ENCODE peak calls at places on chromosomes 6 and 20, in four cellular contexts. Y, V, G and N are unnamed samples.

GRCh38 chr20:37165031-37165430 is 14.1 kb upstream of the RPN2 start:
- DNase-seq in V (no peak), G (no peak), Y (no peak), N (no peak)

GRCh38 chr20:16864958-16865357 is 116.8 kb downstream of the OTOR start:
- DNase-seq in G (no peak), Y (no peak), V (no peak), N (no peak)

GRCh38 chr20:568097-568864 is 24.7 kb upstream of the CSNK2A1 start:
- DNase-seq in G (peak), Y (no peak), V (no peak), N (no peak)

GRCh38 chr20:36064661-36065426 is 89.7 kb upstream of the EPB41L1 start:
- DNase-seq in V (peak), Y (peak), G (peak), N (peak)

GRCh38 chr6:152338335-152339125 is 298.6 kb downstream of the SYNE1 start:
- DNase-seq in G (peak), V (peak), Y (no peak), N (peak)

GRCh38 chr6:139256087-139256486 is 35.7 kb downstream of the TXLNB start:
- DNase-seq in V (no peak), Y (no peak), G (no peak), N (peak)

GRCh38 chr6:4487538-4487937 is 288.7 kb upstream of the CDYL start:
- DNase-seq in V (no peak), G (no peak), Y (no peak), N (no peak)

GRCh38 chr6:12483712-12484111 is 193.6 kb downstream of the EDN1 start:
- DNase-seq in Y (peak), G (no peak), V (peak), N (peak)

GRCh38 chr6:122389704-122390103 is 9.7 kb upstream of the HSF2 start:
- DNase-seq in G (no peak), Y (no peak), V (no peak), N (peak)

GRCh38 chr6:11370191-11371018 is 137.9 kb upstream of the NEDD9 start:
- DNase-seq in Y (no peak), V (no peak), G (no peak), N (no peak)

GRCh38 chr6:118320652-118321051 is 227.4 kb upstream of the PLN start:
- DNase-seq in Y (no peak), G (no peak), V (no peak), N (peak)

GRCh38 chr6:118326712-118327111 is 221.4 kb upstream of the PLN start:
- DNase-seq in G (no peak), Y (no peak), V (no peak), N (no peak)

GRCh38 chr6:118324081-118324480 is 224.0 kb upstream of the PLN start:
- DNase-seq in G (no peak), Y (no peak), V (no peak), N (no peak)

GRCh38 chr6:118327237-118327636 is 220.9 kb upstream of the PLN start:
- DNase-seq in Y (no peak), G (no peak), V (no peak), N (no peak)

GRCh38 chr6:118325220-118325860 is 222.8 kb upstream of the PLN start:
- DNase-seq in V (no peak), G (no peak), Y (no peak), N (peak)
- TF ChIP-seq ELK1 in V (no peak), G (no peak), Y (no peak), N (no peak)

DNA sequence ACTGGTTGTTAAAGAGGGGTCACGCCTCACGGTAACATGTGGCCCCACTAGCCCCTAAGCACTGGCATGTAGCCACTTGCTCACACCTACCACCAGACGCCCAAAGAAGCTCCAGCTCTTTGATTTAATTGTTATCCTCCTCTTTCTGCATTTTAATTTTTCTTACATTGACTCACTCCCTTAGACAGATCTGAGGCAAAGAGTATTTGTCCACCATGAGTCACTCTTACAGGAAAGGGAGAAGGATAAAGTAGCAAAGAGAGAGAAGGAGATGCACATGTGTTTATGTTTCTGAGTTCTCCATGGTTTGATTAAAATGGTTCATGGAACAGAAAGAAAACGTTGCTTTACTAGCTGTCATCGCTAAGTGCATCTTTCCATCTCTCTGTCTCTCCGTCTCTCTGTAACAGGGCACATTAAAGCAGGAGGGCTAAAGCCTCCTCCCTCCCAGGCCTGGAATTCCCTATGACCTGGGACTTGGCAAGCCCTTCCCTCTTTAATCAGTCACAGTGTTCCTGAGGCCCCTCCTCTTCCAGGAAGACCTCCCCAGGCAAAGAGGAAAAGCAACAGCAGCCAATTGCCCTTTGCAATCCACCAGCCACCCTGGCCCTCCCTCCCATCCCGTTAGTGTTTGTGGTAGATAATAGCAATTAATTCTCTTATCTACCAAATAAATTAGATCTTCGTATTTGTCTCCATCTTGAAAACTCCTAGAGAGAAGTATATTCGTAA is 112.8 kb upstream of the TSHZ2 start:
- DNase-seq in G (no peak), V (no peak), Y (no peak), N (no peak)
- TF ChIP-seq USF2 in G (no peak), V (no peak), Y (no peak), N (no peak)

DNA sequence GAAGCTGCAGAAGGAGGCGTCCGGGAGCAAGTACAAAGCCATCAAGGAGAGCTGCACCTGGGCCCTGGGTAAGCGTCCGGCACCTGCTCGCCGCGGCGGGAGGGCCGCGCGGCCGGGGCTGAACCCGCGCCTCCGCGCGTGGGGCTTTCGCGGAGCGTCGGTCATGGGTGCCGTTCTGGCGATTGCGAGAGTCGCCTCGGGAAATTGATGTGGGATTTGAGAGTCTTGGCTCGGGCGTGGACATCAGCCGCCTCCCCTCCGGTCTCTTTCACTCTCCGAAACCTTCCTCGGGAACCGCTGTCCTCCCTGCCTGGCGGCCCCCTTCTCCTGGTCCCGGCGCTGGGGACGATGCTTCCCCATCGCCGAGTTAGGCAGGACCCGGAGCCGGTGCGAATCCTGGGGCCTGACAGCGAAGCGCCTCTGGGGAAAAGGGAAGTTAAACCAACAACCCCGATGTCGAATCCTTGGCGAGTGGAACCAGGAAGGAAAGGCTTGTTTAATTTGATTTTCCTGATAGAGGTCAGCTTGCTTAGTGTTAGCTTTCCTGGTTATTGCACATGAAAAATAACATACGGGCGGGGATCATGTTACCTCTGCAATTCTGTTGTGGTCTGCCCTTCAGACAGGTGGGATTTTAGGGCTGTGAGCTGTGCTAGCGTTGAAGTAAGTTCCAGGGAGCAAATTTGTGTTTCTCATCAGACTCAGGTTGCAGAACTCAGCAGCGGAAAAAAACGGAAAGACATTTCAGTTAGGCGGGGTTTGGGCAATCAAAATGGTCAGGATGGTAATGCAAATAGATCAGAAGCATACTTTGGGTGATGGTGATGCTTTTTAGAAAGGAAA is 586 bp downstream of the ARFGEF3 start:
- DNase-seq in Y (no peak), V (peak), G (no peak), N (no peak)
- TF ChIP-seq ELK1 in Y (no peak), V (no peak), G (no peak), N (no peak)

GRCh38 chr6:150588862-150589499 is 10.7 kb upstream of the PLEKHG1 start:
- DNase-seq in Y (no peak), V (no peak), G (no peak), N (no peak)
- TF ChIP-seq USF2 in Y (no peak), V (no peak), G (no peak), N (no peak)

GRCh38 chr6:110113989-110114388 is 65.5 kb downstream of the WASF1 start:
- DNase-seq in Y (no peak), V (no peak), G (no peak), N (no peak)
- TF ChIP-seq ELK1 in Y (no peak), V (no peak), G (no peak), N (no peak)